ENCODE peak calls at places on chromosomes 12 and 14, in six cellular contexts. One of them, this sample, is unnamed. For H3K4me1, the result is how much of the 10 kb centered on the place peaks cover.

GRCh38 chr12:108757842-108758241 is 26.5 kb upstream of the CORO1C start:
- DNase-seq in gastrocnemius medialis: no peak
- DNase-seq in lung: no peak
- DNase-seq in ovary: no peak
- DNase-seq in lower lobe of right lung: no peak
- DNase-seq in PC-3: no peak
- DNase-seq in this sample: no peak

GRCh38 chr12:459430-460258 is at the start of gene B4GALNT3:
- DNase-seq in ovary: peak
- DNase-seq in lower lobe of right lung: peak
- DNase-seq in PC-3: peak
- DNase-seq in lung: peak
- DNase-seq in gastrocnemius medialis: no peak
- DNase-seq in this sample: peak

GRCh38 chr14:102187583-102188001 is 47.9 kb downstream of the WDR20 start:
- DNase-seq in ovary: no peak
- DNase-seq in gastrocnemius medialis: no peak
- DNase-seq in lung: no peak
- DNase-seq in PC-3: peak
- DNase-seq in lower lobe of right lung: no peak
- DNase-seq in this sample: peak

GRCh38 chr14:92252291-92252690 is 70.7 kb upstream of the SLC24A4 start:
- DNase-seq in lower lobe of right lung: no peak
- DNase-seq in PC-3: no peak
- DNase-seq in gastrocnemius medialis: no peak
- DNase-seq in lung: no peak
- DNase-seq in ovary: no peak
- DNase-seq in this sample: no peak

GRCh38 chr12:53539526-53539925 is 32.2 kb upstream of the NPFF start:
- DNase-seq in PC-3: no peak
- DNase-seq in lower lobe of right lung: no peak
- DNase-seq in ovary: no peak
- DNase-seq in lung: no peak
- DNase-seq in gastrocnemius medialis: no peak
- DNase-seq in this sample: no peak

GRCh38 chr12:83800022-83800421 is 1112.6 kb downstream of the SLC6A15 start:
- DNase-seq in lung: no peak
- DNase-seq in gastrocnemius medialis: no peak
- DNase-seq in lower lobe of right lung: no peak
- DNase-seq in PC-3: no peak
- DNase-seq in ovary: no peak
- DNase-seq in this sample: no peak

GRCh38 chr14:23045419-23046357 is 3.7 kb downstream of the PSMB11 start:
- DNase-seq in ovary: no peak
- DNase-seq in lower lobe of right lung: no peak
- DNase-seq in lung: no peak
- DNase-seq in gastrocnemius medialis: no peak
- DNase-seq in PC-3: no peak
- DNase-seq in this sample: peak

GRCh38 chr12:93242154-93242958 is 135.4 kb upstream of the NUDT4 start:
- DNase-seq in gastrocnemius medialis: no peak
- DNase-seq in PC-3: no peak
- DNase-seq in lower lobe of right lung: no peak
- DNase-seq in ovary: no peak
- DNase-seq in lung: no peak
- DNase-seq in this sample: no peak

GRCh38 chr12:49929581-49929980 is 21.0 kb upstream of the AQP2 start:
- DNase-seq in lower lobe of right lung: no peak
- DNase-seq in gastrocnemius medialis: no peak
- DNase-seq in lung: no peak
- DNase-seq in ovary: no peak
- DNase-seq in PC-3: no peak
- DNase-seq in this sample: no peak

GRCh38 chr12:6465467-6466183 is 4.9 kb downstream of the VAMP1 start:
- DNase-seq in PC-3: peak
- DNase-seq in lung: peak
- DNase-seq in lower lobe of right lung: no peak
- DNase-seq in gastrocnemius medialis: peak
- DNase-seq in ovary: no peak
- DNase-seq in this sample: peak

GRCh38 chr12:84408936-84409335 is 503.7 kb downstream of the SLC6A15 start:
- DNase-seq in lower lobe of right lung: no peak
- DNase-seq in ovary: no peak
- DNase-seq in gastrocnemius medialis: no peak
- DNase-seq in lung: no peak
- DNase-seq in PC-3: no peak
- DNase-seq in this sample: no peak

GRCh38 chr14:73365727-73366126 is 92.6 kb downstream of the NUMB start:
- DNase-seq in ovary: no peak
- DNase-seq in PC-3: no peak
- DNase-seq in lower lobe of right lung: no peak
- DNase-seq in lung: no peak
- DNase-seq in gastrocnemius medialis: no peak
- DNase-seq in this sample: peak

GRCh38 chr12:14216405-14217294 is 148.8 kb upstream of the ATF7IP start:
- DNase-seq in gastrocnemius medialis: no peak
- DNase-seq in lung: no peak
- DNase-seq in PC-3: peak
- DNase-seq in lower lobe of right lung: no peak
- DNase-seq in ovary: no peak
- DNase-seq in this sample: no peak

GRCh38 chr12:42145197-42145549 is 499 bp upstream of the GXYLT1 start:
- DNase-seq in lower lobe of right lung: no peak
- DNase-seq in lung: no peak
- DNase-seq in PC-3: peak
- DNase-seq in gastrocnemius medialis: no peak
- DNase-seq in ovary: no peak
- DNase-seq in this sample: no peak

GRCh38 chr12:98998697-98999299 is 353.7 kb downstream of the APAF1 start:
- DNase-seq in gastrocnemius medialis: no peak
- DNase-seq in PC-3: peak
- DNase-seq in lung: no peak
- DNase-seq in lower lobe of right lung: no peak
- DNase-seq in ovary: no peak
- DNase-seq in this sample: no peak

GRCh38 chr12:2615665-2616387 is 178.9 kb upstream of the FKBP4 start:
- DNase-seq in lower lobe of right lung: no peak
- DNase-seq in gastrocnemius medialis: no peak
- DNase-seq in ovary: peak
- DNase-seq in lung: no peak
- DNase-seq in PC-3: no peak
- DNase-seq in this sample: no peak

GRCh38 chr14:34781242-34781641 is 66.8 kb upstream of the CFL2 start:
- DNase-seq in PC-3: peak
- DNase-seq in lower lobe of right lung: no peak
- DNase-seq in gastrocnemius medialis: no peak
- DNase-seq in lung: no peak
- DNase-seq in ovary: no peak
- DNase-seq in this sample: no peak

GRCh38 chr12:56119361-56119796 is 1.3 kb downstream of the ZC3H10 start:
- DNase-seq in lung: peak
- DNase-seq in lower lobe of right lung: no peak
- DNase-seq in gastrocnemius medialis: peak
- DNase-seq in ovary: peak
- DNase-seq in PC-3: peak
- DNase-seq in this sample: peak

GRCh38 chr14:103530390-103530789 is 1.4 kb downstream of the TRMT61A start:
- DNase-seq in ovary: no peak
- DNase-seq in lower lobe of right lung: no peak
- DNase-seq in PC-3: peak
- DNase-seq in gastrocnemius medialis: no peak
- DNase-seq in lung: no peak
- DNase-seq in this sample: no peak

GRCh38 chr12:24394246-24394645 is 444.8 kb upstream of the SOX5 start:
- DNase-seq in ovary: no peak
- DNase-seq in gastrocnemius medialis: no peak
- DNase-seq in lung: no peak
- DNase-seq in PC-3: no peak
- DNase-seq in lower lobe of right lung: no peak
- DNase-seq in this sample: no peak

GRCh38 chr12:58877243-58877743 is 43.0 kb downstream of the LRIG3 start:
- DNase-seq in PC-3: peak
- DNase-seq in ovary: no peak
- DNase-seq in lower lobe of right lung: no peak
- DNase-seq in gastrocnemius medialis: no peak
- DNase-seq in lung: peak
- DNase-seq in this sample: peak

GRCh38 chr12:109820921-109821381 is 12.2 kb downstream of the TRPV4 start:
- DNase-seq in lung: no peak
- DNase-seq in lower lobe of right lung: no peak
- DNase-seq in gastrocnemius medialis: no peak
- DNase-seq in PC-3: no peak
- DNase-seq in ovary: no peak
- DNase-seq in this sample: no peak

DNA sequence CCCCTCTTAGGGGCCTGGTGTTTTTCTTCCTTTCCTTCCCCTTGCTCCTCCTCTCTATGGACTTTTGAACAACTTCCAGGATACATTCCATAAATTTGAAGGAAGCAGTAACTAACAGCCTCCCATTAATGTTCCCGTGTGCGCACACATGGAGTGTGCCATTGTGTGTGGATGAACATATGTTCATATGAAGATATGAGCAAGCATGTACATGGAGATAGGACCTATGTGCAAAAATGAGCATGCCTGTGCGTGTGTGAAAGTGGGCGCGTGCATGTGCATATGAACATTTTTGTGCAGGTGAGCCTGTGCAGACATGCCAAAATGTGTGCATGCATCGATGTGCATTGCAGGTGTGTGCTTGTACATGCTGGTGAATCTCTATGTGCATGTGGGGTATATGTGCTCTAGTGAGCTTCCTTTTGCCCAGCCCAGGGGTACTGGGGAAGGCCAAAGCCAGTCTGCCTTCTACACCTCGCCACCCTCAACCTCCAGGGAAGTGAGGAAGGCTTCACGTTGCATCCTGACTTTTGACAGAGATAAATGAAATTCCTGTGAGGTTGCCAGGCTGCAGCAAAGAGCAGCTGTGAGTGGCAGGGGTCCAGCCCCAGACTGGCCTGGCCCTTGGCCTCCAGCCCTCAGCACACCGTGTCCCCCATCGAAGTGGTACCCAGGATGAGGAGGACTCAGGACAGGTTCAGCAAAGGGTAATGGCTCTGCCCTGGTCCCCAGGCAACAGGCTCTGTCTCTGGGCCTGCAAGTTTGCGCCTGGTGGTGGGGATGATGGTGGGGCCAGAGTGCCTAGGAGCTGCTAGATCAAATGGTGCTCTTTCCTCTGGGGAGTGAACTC is 21.1 kb upstream of the PGF start:
- DNase-seq in PC-3: no peak
- DNase-seq in gastrocnemius medialis: no peak
- DNase-seq in lung: no peak
- DNase-seq in lower lobe of right lung: no peak
- DNase-seq in ovary: no peak
- DNase-seq in this sample: no peak
- H3K4me1 ChIP-seq in PC-3: under half
- H3K4me1 ChIP-seq in gastrocnemius medialis: half or more
- H3K4me1 ChIP-seq in lung: under half
- H3K4me1 ChIP-seq in lower lobe of right lung: under half
- H3K4me1 ChIP-seq in ovary: under half
- H3K4me1 ChIP-seq in this sample: under half

DNA sequence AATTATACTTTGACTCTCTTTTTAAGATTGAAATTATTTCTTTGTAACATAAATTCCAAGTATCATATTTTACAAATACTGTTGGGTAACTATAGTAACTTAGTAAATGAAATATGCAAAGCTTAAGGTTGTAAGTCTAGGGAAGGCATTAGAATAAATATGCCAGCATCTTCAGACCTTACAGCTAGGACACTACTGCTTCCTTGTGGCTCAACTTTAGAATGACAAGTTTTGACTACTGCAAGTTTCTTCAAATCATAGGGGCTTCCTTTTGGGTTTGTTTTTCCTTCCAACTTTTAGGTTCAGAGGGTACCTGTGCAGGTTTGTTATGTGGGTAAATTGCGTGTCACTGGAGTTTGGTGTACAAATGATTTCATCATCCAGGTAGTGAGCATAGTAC is 17.7 kb upstream of the ANP32D start:
- DNase-seq in ovary: no peak
- DNase-seq in gastrocnemius medialis: no peak
- DNase-seq in lower lobe of right lung: no peak
- DNase-seq in lung: no peak
- DNase-seq in PC-3: peak
- DNase-seq in this sample: no peak
- TF ChIP-seq CTCF in ovary: peak
- TF ChIP-seq CTCF in gastrocnemius medialis: no peak
- TF ChIP-seq CTCF in lower lobe of right lung: peak
- TF ChIP-seq CTCF in lung: peak
- TF ChIP-seq CTCF in PC-3: peak
- TF ChIP-seq CTCF in this sample: no peak

DNA sequence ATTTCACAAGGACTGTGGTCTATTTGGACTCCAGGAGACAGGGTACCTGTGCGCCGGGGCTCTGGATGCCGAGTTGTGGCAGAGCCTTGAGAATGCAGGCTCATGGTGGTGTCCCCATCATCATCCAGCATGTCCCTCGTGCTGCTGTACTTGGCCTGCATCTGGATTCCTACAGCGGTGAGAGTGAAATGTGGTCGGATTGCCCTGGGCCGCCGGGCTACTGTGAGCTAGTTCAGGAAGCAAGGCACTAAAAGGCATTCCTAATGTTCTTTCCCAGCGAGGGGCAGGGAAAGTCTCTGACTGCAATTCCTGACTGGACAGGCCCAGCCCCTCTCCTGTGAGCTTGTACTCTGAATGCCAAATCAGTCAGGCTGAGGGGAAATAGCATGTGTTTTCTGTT is at the start of gene CLEC1A:
- DNase-seq in lower lobe of right lung: no peak
- DNase-seq in gastrocnemius medialis: no peak
- DNase-seq in ovary: peak
- DNase-seq in PC-3: no peak
- DNase-seq in lung: no peak
- DNase-seq in this sample: no peak
- H3K27ac ChIP-seq in lower lobe of right lung: peak
- H3K27ac ChIP-seq in gastrocnemius medialis: peak
- H3K27ac ChIP-seq in ovary: peak
- H3K27ac ChIP-seq in PC-3: no peak
- H3K27ac ChIP-seq in lung: peak
- H3K27ac ChIP-seq in this sample: no peak

DNA sequence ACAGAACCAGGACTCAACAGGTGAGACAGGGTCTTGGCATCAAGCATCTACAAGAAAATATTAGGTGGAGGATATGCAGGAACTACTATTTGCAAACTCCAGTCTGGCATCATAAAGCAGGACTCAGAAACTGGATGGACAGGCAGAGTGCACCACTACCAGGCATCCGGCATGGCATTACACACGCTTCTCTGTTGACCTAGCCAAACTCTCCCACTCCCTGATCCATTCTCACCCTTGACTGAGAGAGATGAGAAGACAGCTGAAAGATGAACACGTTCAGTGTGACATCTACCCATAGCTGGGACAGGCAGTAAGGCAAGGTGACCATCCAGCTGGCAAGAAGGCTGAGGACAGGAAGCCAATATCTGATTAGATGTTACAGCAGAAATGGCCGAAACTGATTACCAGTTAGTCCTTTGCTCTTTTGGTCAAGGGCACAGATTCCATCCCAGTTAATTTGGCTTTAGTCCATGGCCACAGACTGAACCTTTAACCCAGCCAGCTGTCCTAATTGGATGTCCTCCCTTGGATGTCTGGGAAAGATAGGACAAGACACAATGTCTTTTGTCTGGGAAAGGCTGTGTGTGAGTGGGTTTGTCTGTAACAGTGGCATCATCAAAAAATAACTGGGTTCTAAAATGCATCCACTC is 71.6 kb downstream of the BBS10 start:
- DNase-seq in gastrocnemius medialis: no peak
- DNase-seq in lung: no peak
- DNase-seq in PC-3: no peak
- DNase-seq in ovary: no peak
- DNase-seq in lower lobe of right lung: no peak
- DNase-seq in this sample: no peak
- H3K4me1 ChIP-seq in gastrocnemius medialis: under half
- H3K4me1 ChIP-seq in lung: under half
- H3K4me1 ChIP-seq in PC-3: under half
- H3K4me1 ChIP-seq in ovary: under half
- H3K4me1 ChIP-seq in lower lobe of right lung: under half
- H3K4me1 ChIP-seq in this sample: under half

This sample was measured in body of pancreas.